ENCODE peak calls at places on chromosomes 2 and 18, in seven cellular contexts. D is BE2C, T is coronary artery, O is ovary, E is cardiac fibroblast, S is fibroblast of the aortic adventitia, K is RWPE2. V is an unnamed sample.

GRCh38 chr18:49510393-49511115 is 23.5 kb upstream of the C18orf32 start:
- DNase-seq in D (peak), T (no peak), O (peak), E (peak), S (peak), K (no peak), V (peak)

GRCh38 chr2:11914455-11914854 is 168.0 kb downstream of the LPIN1 start:
- DNase-seq in D (no peak), T (no peak), O (no peak), E (peak), S (peak), K (no peak), V (no peak)

GRCh38 chr2:44087037-44087713 is 81.5 kb upstream of the PPM1B start:
- DNase-seq in D (peak), T (peak), O (peak), E (peak), S (peak), K (peak), V (peak)

GRCh38 chr2:11701831-11702301 is 31.9 kb upstream of the NTSR2 start:
- DNase-seq in D (no peak), T (no peak), O (no peak), E (no peak), S (no peak), K (no peak), V (no peak)

GRCh38 chr2:84844141-84844540 is 36.7 kb downstream of the TRABD2A start:
- DNase-seq in D (no peak), T (no peak), O (no peak), E (no peak), S (no peak), K (no peak), V (no peak)

GRCh38 chr2:66874411-66874810 is 439.5 kb downstream of the MEIS1 start:
- DNase-seq in D (no peak), T (no peak), O (no peak), E (no peak), S (peak), K (no peak), V (no peak)

GRCh38 chr2:176935543-176936102 is 277.0 kb upstream of the HNRNPA3 start:
- DNase-seq in D (no peak), T (no peak), O (no peak), E (no peak), S (no peak), K (no peak), V (no peak)

GRCh38 chr2:36373149-36373880 is 17.7 kb downstream of the CRIM1 start:
- DNase-seq in D (no peak), T (no peak), O (peak), E (peak), S (peak), K (no peak), V (no peak)

GRCh38 chr18:36389811-36390581 is 92.5 kb downstream of the FHOD3 start:
- DNase-seq in D (no peak), T (peak), O (no peak), E (no peak), S (no peak), K (no peak), V (no peak)

GRCh38 chr18:64333584-64333983 is 184.7 kb upstream of the LINC00305 start:
- DNase-seq in D (no peak), T (no peak), O (no peak), E (no peak), S (no peak), K (no peak), V (no peak)

GRCh38 chr2:55093381-55093780 is 43.1 kb upstream of the RTN4 start:
- DNase-seq in D (no peak), T (no peak), O (no peak), E (peak), S (peak), K (no peak), V (no peak)

GRCh38 chr2:174235680-174236079 is 12.7 kb downstream of the OLA1 start:
- DNase-seq in D (no peak), T (no peak), O (no peak), E (peak), S (peak), K (no peak), V (no peak)

GRCh38 chr2:239597216-239597615 is 196.4 kb upstream of the HDAC4 start:
- DNase-seq in D (no peak), T (peak), O (no peak), E (no peak), S (no peak), K (peak), V (no peak)

GRCh38 chr2:121994238-121995206 is 239.1 kb downstream of the TSN start:
- DNase-seq in D (no peak), T (no peak), O (no peak), E (no peak), S (no peak), K (no peak), V (no peak)

GRCh38 chr18:58223717-58224424 is 179.8 kb downstream of the NEDD4L start:
- DNase-seq in D (peak), T (no peak), O (no peak), E (peak), S (peak), K (peak), V (no peak)

GRCh38 chr18:33914399-33914798 is 310.3 kb downstream of the NOL4 start:
- DNase-seq in D (no peak), T (no peak), O (no peak), E (no peak), S (peak), K (no peak), V (no peak)

GRCh38 chr2:233801357-233802131 is 23.4 kb downstream of the MROH2A start:
- DNase-seq in D (no peak), T (no peak), O (no peak), E (peak), S (peak), K (no peak), V (peak)

GRCh38 chr2:216389565-216389964 is 17.3 kb upstream of the MARCHF4 start:
- DNase-seq in D (no peak), T (no peak), O (no peak), E (peak), S (peak), K (no peak), V (no peak)

DNA sequence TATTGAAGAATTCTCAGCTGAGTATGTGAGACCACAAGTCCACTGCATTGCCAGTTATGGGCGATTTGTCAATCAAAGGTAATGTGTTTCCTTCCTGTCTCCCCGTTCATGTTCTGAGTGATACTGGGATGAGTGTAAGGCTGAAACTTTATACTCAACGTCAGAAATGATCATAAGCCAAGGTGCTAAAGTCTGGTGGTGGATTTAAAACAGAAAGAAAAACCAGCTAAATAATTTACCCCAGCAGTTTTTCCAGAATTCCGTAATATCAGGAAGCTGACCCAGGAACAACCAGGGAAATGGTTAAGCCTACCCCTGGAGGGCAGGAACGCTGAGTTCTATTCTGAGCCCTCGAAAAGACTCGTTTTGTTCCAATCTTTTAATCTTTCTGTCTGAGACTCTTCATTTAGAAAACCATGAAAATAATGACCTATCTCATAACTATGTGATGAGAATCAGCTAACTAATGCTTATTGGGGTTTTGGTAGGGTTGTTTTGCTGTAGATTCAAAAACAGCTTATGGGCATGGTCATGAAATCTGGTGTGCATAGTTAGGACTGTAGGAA is 149.6 kb downstream of the LAMA3 start:
- DNase-seq in D (no peak), T (no peak), O (no peak), E (peak), S (peak), K (no peak), V (no peak)
- H3K4me3 ChIP-seq in D (no peak), T (no peak), O (no peak), E (no peak), S (no peak), K (no peak), V (no peak)

GRCh38 chr2:199659207-199659606 is 191.8 kb downstream of the FTCDNL1 start:
- DNase-seq in D (peak), T (no peak), O (no peak), E (peak), S (peak), K (no peak), V (peak)
- H3K4me3 ChIP-seq in D (peak), T (peak), O (peak), E (peak), S (peak), K (peak), V (peak)

DNA sequence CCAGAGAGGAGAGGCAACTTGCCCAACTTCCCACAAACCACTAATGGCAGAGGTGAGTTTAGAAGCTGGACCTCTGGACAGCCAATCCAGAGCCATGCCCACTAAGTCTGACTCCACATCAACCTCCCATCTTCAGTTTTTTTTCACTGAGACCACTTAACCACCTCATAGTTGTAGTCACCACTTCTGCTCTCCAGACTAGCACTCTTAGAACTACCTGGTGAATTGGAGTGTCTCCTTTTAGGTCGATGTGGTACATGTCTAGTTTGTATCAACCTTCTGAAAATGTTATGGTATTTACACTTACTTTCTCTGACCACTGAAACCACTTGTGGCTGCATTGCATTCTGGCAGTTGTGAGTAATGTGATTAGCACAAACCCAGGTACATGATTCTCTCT is 743.6 kb upstream of the FANCL start:
- DNase-seq in D (no peak), T (no peak), O (no peak), E (no peak), S (no peak), K (no peak), V (no peak)
- H3K4me3 ChIP-seq in D (no peak), T (no peak), O (no peak), E (no peak), S (no peak), K (no peak), V (no peak)

DNA sequence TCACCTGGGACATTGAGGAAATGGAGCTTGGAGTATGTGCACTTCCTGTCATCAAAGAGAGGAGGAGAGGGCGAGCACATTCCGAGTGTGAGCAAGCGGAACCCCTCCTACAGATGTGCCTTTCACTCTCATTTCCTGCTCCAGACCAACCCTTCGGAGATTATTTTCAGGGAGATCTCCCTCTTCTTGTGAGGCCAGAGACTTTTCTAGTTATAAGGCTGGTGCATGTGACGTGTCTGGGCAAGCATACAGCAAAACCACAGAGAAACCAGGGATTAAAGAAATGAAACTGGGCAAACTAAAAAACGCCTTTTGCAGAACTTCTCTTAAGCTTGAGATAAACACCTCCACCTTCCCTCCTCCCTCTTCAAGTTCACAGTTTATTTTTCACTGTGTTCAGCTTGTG is 409.2 kb upstream of the TCF4 start:
- DNase-seq in D (no peak), T (no peak), O (no peak), E (peak), S (peak), K (no peak), V (no peak)
- H3K4me3 ChIP-seq in D (no peak), T (no peak), O (no peak), E (no peak), S (no peak), K (no peak), V (no peak)

GRCh38 chr2:38650717-38651116 is 15.2 kb upstream of the GALM start:
- DNase-seq in D (peak), T (no peak), O (no peak), E (no peak), S (no peak), K (no peak), V (no peak)
- H3K4me3 ChIP-seq in D (no peak), T (no peak), O (no peak), E (no peak), S (no peak), K (no peak), V (no peak)

DNA sequence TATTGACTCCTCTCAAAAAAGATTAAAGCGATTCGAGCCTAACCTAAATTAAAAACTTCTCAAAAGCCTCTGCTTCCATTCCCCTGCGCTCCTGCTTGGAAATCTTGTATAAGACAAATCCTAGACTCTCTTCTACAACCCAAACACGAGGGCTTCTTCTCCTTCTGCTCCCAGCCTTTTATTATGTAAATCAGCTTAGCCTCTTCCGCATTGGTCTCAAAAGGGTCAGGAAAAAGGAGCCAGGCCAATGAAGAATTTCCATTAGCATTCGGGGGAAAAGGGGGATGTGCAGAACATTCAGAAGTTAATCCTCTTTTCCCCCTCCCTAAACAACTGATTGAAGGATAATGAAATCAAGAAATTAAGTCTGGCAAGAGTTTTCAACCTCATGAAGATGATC is 107.9 kb downstream of the FAM124B start:
- DNase-seq in D (no peak), T (no peak), O (no peak), E (no peak), S (no peak), K (no peak), V (no peak)
- H3K4me3 ChIP-seq in D (no peak), T (no peak), O (no peak), E (no peak), S (no peak), K (no peak), V (no peak)

DNA sequence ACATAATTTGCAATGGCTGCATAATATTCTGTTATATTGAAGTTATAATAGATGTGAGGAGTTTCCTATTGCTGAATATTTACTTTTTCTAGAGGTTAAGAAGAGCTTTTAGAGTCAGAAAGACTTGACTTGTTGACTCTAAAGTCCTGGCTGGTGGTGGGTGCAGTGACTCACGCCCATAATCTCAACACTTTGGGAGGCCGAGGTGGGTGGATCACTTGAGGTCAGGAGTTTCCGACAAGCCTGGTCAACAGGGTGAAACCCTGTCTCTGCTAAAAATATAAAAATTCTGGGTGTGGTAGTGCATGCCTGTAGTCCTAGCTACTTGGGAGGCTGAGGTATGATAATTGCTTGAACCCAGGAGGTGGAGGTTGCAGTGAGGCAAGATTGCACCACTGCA is 33.9 kb upstream of the ATIC start:
- DNase-seq in D (no peak), T (no peak), O (no peak), E (peak), S (peak), K (no peak), V (no peak)
- H3K4me3 ChIP-seq in D (no peak), T (no peak), O (no peak), E (no peak), S (no peak), K (no peak), V (no peak)

GRCh38 chr2:112541315-112542122 is 746 bp upstream of the POLR1B start:
- DNase-seq in D (peak), T (peak), O (peak), E (peak), S (no peak), K (peak), V (peak)
- H3K4me3 ChIP-seq in D (peak), T (peak), O (peak), E (peak), S (peak), K (peak), V (peak)

DNA sequence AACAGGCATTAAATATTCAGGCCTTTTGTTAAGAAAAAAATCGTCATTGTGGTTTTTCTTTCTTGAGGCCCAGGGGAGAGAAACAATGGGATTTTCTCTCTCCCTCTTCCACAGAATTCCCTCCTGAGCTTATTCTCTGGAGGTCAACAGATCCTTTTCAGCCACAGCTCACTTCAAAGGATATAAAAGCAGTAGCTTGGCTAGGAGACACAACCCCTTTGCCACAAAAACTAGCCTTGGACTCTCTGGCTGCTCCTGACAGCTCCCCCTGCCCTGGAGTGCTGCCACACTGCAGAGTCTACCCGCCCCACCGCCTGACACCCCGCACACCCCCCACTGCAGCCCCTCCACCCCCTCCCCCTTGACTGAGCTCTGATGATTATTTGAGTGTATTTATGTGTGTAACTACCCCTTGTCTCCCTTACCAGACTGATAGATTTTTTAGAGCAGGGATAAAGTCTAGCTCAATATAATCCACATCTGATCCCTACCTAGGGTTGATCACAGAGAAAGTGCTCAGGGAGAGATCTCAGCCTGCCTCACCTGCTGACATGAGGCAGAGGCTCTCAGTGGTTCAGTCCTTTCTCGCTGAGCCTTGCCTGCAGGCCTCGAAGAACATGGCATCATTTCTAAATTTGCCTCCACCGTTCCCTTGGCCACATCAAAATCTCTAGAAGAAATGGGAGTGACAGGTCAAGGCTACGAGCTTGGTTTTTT is 132.2 kb upstream of the SP5 start:
- DNase-seq in D (no peak), T (no peak), O (no peak), E (no peak), S (no peak), K (no peak), V (peak)
- H3K4me3 ChIP-seq in D (no peak), T (no peak), O (no peak), E (no peak), S (no peak), K (no peak), V (no peak)

V was measured in H7.